ENCODE peak calls at places on chromosomes 7 and 10, in nine cellular contexts. One of them, this sample, is unnamed. For H3K4me1, the result is how much of the 10 kb centered on the place peaks cover.

GRCh38 chr10:48451969-48452878 is 145.7 kb downstream of the MAPK8 start:
- DNase-seq in endothelial cell of umbilical vein: no peak
- DNase-seq in prostate gland: no peak
- DNase-seq in heart right ventricle: no peak
- DNase-seq in sigmoid colon: no peak
- DNase-seq in spleen: peak
- DNase-seq in OCI-LY7: no peak
- DNase-seq in mammary epithelial cell: no peak
- DNase-seq in left ventricle myocardium inferior: no peak
- DNase-seq in this sample: no peak

GRCh38 chr7:1659696-1660095 is 10.4 kb upstream of the ELFN1 start:
- DNase-seq in sigmoid colon: no peak
- DNase-seq in endothelial cell of umbilical vein: no peak
- DNase-seq in spleen: no peak
- DNase-seq in left ventricle myocardium inferior: no peak
- DNase-seq in prostate gland: no peak
- DNase-seq in heart right ventricle: no peak
- DNase-seq in mammary epithelial cell: no peak
- DNase-seq in OCI-LY7: no peak
- DNase-seq in this sample: no peak

GRCh38 chr10:7872041-7872442 is 53.7 kb downstream of the TAF3 start:
- DNase-seq in sigmoid colon: no peak
- DNase-seq in prostate gland: no peak
- DNase-seq in left ventricle myocardium inferior: no peak
- DNase-seq in endothelial cell of umbilical vein: peak
- DNase-seq in mammary epithelial cell: peak
- DNase-seq in OCI-LY7: peak
- DNase-seq in heart right ventricle: no peak
- DNase-seq in spleen: no peak
- DNase-seq in this sample: peak

GRCh38 chr7:88664630-88665233 is 94.8 kb upstream of the ZNF804B start:
- DNase-seq in heart right ventricle: no peak
- DNase-seq in mammary epithelial cell: peak
- DNase-seq in prostate gland: no peak
- DNase-seq in endothelial cell of umbilical vein: peak
- DNase-seq in OCI-LY7: no peak
- DNase-seq in spleen: no peak
- DNase-seq in left ventricle myocardium inferior: no peak
- DNase-seq in sigmoid colon: no peak
- DNase-seq in this sample: no peak

GRCh38 chr7:51949726-51950644 is 633.4 kb upstream of the COBL start:
- DNase-seq in heart right ventricle: no peak
- DNase-seq in sigmoid colon: no peak
- DNase-seq in endothelial cell of umbilical vein: no peak
- DNase-seq in mammary epithelial cell: no peak
- DNase-seq in prostate gland: no peak
- DNase-seq in spleen: no peak
- DNase-seq in left ventricle myocardium inferior: no peak
- DNase-seq in OCI-LY7: no peak
- DNase-seq in this sample: no peak

GRCh38 chr10:103232772-103233488 is 12.8 kb upstream of the RPEL1 start:
- DNase-seq in endothelial cell of umbilical vein: no peak
- DNase-seq in prostate gland: no peak
- DNase-seq in spleen: no peak
- DNase-seq in left ventricle myocardium inferior: no peak
- DNase-seq in OCI-LY7: peak
- DNase-seq in sigmoid colon: no peak
- DNase-seq in mammary epithelial cell: peak
- DNase-seq in heart right ventricle: no peak
- DNase-seq in this sample: peak

GRCh38 chr7:41385996-41386395 is 316.9 kb downstream of the INHBA start:
- DNase-seq in OCI-LY7: no peak
- DNase-seq in prostate gland: no peak
- DNase-seq in mammary epithelial cell: peak
- DNase-seq in left ventricle myocardium inferior: no peak
- DNase-seq in spleen: no peak
- DNase-seq in heart right ventricle: no peak
- DNase-seq in sigmoid colon: no peak
- DNase-seq in endothelial cell of umbilical vein: no peak
- DNase-seq in this sample: no peak

GRCh38 chr10:33271969-33272583 is 62.4 kb downstream of the NRP1 start:
- DNase-seq in spleen: no peak
- DNase-seq in sigmoid colon: no peak
- DNase-seq in OCI-LY7: no peak
- DNase-seq in mammary epithelial cell: no peak
- DNase-seq in left ventricle myocardium inferior: no peak
- DNase-seq in endothelial cell of umbilical vein: no peak
- DNase-seq in prostate gland: no peak
- DNase-seq in heart right ventricle: no peak
- DNase-seq in this sample: no peak

GRCh38 chr10:1171182-1171581 is 115.0 kb downstream of the WDR37 start:
- DNase-seq in OCI-LY7: no peak
- DNase-seq in mammary epithelial cell: no peak
- DNase-seq in sigmoid colon: no peak
- DNase-seq in spleen: no peak
- DNase-seq in heart right ventricle: no peak
- DNase-seq in left ventricle myocardium inferior: no peak
- DNase-seq in prostate gland: no peak
- DNase-seq in endothelial cell of umbilical vein: no peak
- DNase-seq in this sample: no peak

DNA sequence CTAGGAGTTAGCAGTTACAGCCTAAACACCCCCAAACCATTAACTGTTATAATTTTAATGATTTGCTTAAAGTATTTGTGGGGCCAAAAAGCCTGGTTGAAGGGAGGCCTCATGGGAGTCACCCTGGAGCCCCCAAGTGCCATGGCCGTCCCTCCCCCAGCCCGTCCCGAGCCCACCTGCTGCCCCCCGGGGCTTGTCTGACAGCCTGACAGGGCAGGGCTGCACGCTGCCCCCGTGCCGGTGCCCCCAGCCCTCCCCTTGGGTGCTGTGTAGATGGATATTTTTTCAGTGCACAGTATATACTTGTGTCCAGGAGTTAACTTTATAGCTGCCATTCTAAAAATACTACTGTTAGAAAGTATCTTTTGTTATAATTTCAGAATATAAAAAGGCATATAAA is 108.4 kb downstream of the CYTH3 start:
- DNase-seq in heart right ventricle: no peak
- DNase-seq in sigmoid colon: peak
- DNase-seq in mammary epithelial cell: no peak
- DNase-seq in prostate gland: no peak
- DNase-seq in OCI-LY7: no peak
- DNase-seq in endothelial cell of umbilical vein: no peak
- DNase-seq in left ventricle myocardium inferior: no peak
- DNase-seq in spleen: no peak
- DNase-seq in this sample: no peak
- H3K4me1 ChIP-seq in heart right ventricle: half or more
- H3K4me1 ChIP-seq in sigmoid colon: under half
- H3K4me1 ChIP-seq in mammary epithelial cell: under half
- H3K4me1 ChIP-seq in prostate gland: under half
- H3K4me1 ChIP-seq in OCI-LY7: under half
- H3K4me1 ChIP-seq in endothelial cell of umbilical vein: under half
- H3K4me1 ChIP-seq in left ventricle myocardium inferior: half or more
- H3K4me1 ChIP-seq in spleen: under half
- H3K4me1 ChIP-seq in this sample: under half

DNA sequence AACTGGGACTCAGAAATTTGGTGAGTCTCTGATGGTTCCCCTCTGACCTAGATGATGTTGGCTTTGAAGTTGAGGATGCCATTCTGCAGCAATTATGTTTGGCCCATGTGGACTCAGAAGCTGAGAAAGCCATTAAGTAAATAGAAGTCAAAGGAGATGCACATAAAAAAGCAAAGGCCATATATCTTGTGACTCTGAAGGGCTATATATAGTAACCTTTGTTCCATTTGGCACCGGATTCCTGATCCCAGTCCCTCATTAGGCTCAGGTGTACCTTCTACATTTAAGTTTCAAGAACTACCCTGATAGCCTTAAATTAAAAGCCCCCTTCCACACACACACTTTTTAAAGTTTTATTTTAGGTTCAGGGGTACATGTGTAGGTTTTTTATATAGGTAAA is 50.0 kb upstream of the PDK4 start:
- DNase-seq in mammary epithelial cell: no peak
- DNase-seq in OCI-LY7: no peak
- DNase-seq in spleen: no peak
- DNase-seq in endothelial cell of umbilical vein: no peak
- DNase-seq in left ventricle myocardium inferior: no peak
- DNase-seq in sigmoid colon: no peak
- DNase-seq in heart right ventricle: no peak
- DNase-seq in prostate gland: no peak
- DNase-seq in this sample: no peak
- TF ChIP-seq CTCF in mammary epithelial cell: no peak
- TF ChIP-seq CTCF in OCI-LY7: no peak
- TF ChIP-seq CTCF in spleen: no peak
- TF ChIP-seq CTCF in endothelial cell of umbilical vein: no peak
- TF ChIP-seq CTCF in left ventricle myocardium inferior: no peak
- TF ChIP-seq CTCF in sigmoid colon: no peak
- TF ChIP-seq CTCF in heart right ventricle: no peak
- TF ChIP-seq CTCF in prostate gland: no peak
- TF ChIP-seq CTCF in this sample: no peak

GRCh38 chr7:129785457-129786178 is 167.1 kb downstream of the UBE2H start:
- DNase-seq in mammary epithelial cell: no peak
- DNase-seq in left ventricle myocardium inferior: no peak
- DNase-seq in endothelial cell of umbilical vein: no peak
- DNase-seq in OCI-LY7: no peak
- DNase-seq in spleen: peak
- DNase-seq in prostate gland: no peak
- DNase-seq in sigmoid colon: no peak
- DNase-seq in heart right ventricle: no peak
- DNase-seq in this sample: no peak
- H3K4me3 ChIP-seq in mammary epithelial cell: no peak
- H3K4me3 ChIP-seq in left ventricle myocardium inferior: peak
- H3K4me3 ChIP-seq in endothelial cell of umbilical vein: no peak
- H3K4me3 ChIP-seq in OCI-LY7: no peak
- H3K4me3 ChIP-seq in spleen: peak
- H3K4me3 ChIP-seq in prostate gland: no peak
- H3K4me3 ChIP-seq in sigmoid colon: no peak
- H3K4me3 ChIP-seq in heart right ventricle: no peak
- H3K4me3 ChIP-seq in this sample: peak

GRCh38 chr10:119215371-119215770 is 8.0 kb downstream of the GRK5 start:
- DNase-seq in spleen: no peak
- DNase-seq in left ventricle myocardium inferior: no peak
- DNase-seq in prostate gland: no peak
- DNase-seq in OCI-LY7: no peak
- DNase-seq in endothelial cell of umbilical vein: no peak
- DNase-seq in mammary epithelial cell: no peak
- DNase-seq in heart right ventricle: no peak
- DNase-seq in sigmoid colon: peak
- DNase-seq in this sample: no peak
- H3K4me1 ChIP-seq in spleen: half or more
- H3K4me1 ChIP-seq in left ventricle myocardium inferior: half or more
- H3K4me1 ChIP-seq in prostate gland: under half
- H3K4me1 ChIP-seq in OCI-LY7: under half
- H3K4me1 ChIP-seq in endothelial cell of umbilical vein: under half
- H3K4me1 ChIP-seq in mammary epithelial cell: under half
- H3K4me1 ChIP-seq in heart right ventricle: half or more
- H3K4me1 ChIP-seq in sigmoid colon: half or more
- H3K4me1 ChIP-seq in this sample: under half

DNA sequence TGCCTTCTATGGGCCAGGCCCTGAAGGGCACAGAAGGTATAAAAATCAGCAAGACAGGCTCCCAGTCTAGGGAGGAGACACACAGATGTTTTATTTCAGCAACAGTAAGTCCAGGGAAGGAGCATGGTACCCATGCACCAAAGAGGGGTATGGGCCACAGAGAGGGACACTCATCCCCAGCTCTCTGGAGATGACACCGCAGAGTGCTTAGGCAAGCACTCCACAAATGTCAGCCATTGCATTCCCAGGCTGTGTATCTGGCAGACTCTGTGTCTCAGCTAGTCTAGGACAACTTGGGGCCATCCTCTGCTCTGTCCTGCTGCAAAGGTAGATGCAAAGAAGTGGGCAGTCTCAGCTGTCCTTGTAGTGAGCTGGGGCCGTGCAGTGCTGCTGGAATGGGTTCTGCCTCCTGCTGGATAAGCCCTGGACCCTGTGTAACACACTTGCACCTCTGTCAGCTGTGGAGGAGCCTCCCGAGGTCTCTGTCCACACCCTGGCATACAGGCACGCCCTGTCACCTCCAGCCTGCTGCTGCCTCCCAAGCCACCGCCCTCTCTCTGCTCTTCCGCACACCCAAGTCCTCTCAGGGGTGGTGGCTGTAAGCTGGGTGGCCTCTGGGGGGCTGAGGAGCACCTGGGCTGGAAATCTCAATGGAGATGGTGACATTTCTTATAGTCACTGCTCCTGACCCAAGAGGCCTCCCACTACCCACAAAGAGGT is 57.6 kb downstream of the VOPP1 start:
- DNase-seq in spleen: no peak
- DNase-seq in sigmoid colon: no peak
- DNase-seq in prostate gland: no peak
- DNase-seq in endothelial cell of umbilical vein: no peak
- DNase-seq in OCI-LY7: no peak
- DNase-seq in left ventricle myocardium inferior: no peak
- DNase-seq in mammary epithelial cell: no peak
- DNase-seq in heart right ventricle: no peak
- DNase-seq in this sample: no peak
- TF ChIP-seq CTCF in spleen: no peak
- TF ChIP-seq CTCF in sigmoid colon: no peak
- TF ChIP-seq CTCF in prostate gland: no peak
- TF ChIP-seq CTCF in endothelial cell of umbilical vein: no peak
- TF ChIP-seq CTCF in OCI-LY7: peak
- TF ChIP-seq CTCF in left ventricle myocardium inferior: no peak
- TF ChIP-seq CTCF in mammary epithelial cell: no peak
- TF ChIP-seq CTCF in heart right ventricle: no peak
- TF ChIP-seq CTCF in this sample: no peak

GRCh38 chr7:138458576-138459234 is 1.4 kb upstream of the TRIM24 start:
- DNase-seq in prostate gland: no peak
- DNase-seq in mammary epithelial cell: no peak
- DNase-seq in sigmoid colon: no peak
- DNase-seq in heart right ventricle: no peak
- DNase-seq in OCI-LY7: no peak
- DNase-seq in left ventricle myocardium inferior: no peak
- DNase-seq in endothelial cell of umbilical vein: no peak
- DNase-seq in spleen: no peak
- DNase-seq in this sample: no peak
- H3K4me3 ChIP-seq in prostate gland: no peak
- H3K4me3 ChIP-seq in mammary epithelial cell: no peak
- H3K4me3 ChIP-seq in sigmoid colon: no peak
- H3K4me3 ChIP-seq in heart right ventricle: no peak
- H3K4me3 ChIP-seq in OCI-LY7: no peak
- H3K4me3 ChIP-seq in left ventricle myocardium inferior: no peak
- H3K4me3 ChIP-seq in endothelial cell of umbilical vein: no peak
- H3K4me3 ChIP-seq in spleen: peak
- H3K4me3 ChIP-seq in this sample: peak